ENCODE peak calls at places on chromosomes 6 and 20, in five cellular contexts. U is GM12878, C is activated B cell treated with CpG ODN at 0.5 μM for 24 hours, S is tibial nerve, K is fibroblast of pulmonary artery. X is an unnamed sample.

GRCh38 chr20:4811661-4812181 is 90.0 kb downstream of the PRND start:
- DNase-seq in K (no peak), U (peak), S (peak), C (peak), X (no peak)

GRCh38 chr20:47326718-47327137 is 29.8 kb downstream of the ZMYND8 start:
- DNase-seq in U (no peak), S (no peak), C (no peak), K (peak), X (no peak)

GRCh38 chr6:161884782-161885181 is 610.9 kb upstream of the AGPAT4 start:
- DNase-seq in C (no peak), K (no peak), S (no peak), U (no peak), X (no peak)

GRCh38 chr20:50226093-50226974 is 35.7 kb downstream of the CEBPB start:
- DNase-seq in U (no peak), K (peak), S (peak), C (no peak), X (no peak)

GRCh38 chr6:73375216-73375615 is 5.5 kb upstream of the OOEP start:
- DNase-seq in U (no peak), S (no peak), C (no peak), K (no peak), X (no peak)

GRCh38 chr6:17096076-17096475 is 5.8 kb upstream of the STMND1 start:
- DNase-seq in S (no peak), U (no peak), C (no peak), K (no peak), X (no peak)

GRCh38 chr6:63821442-63821841 is 185.8 kb downstream of the PHF3 start:
- DNase-seq in S (no peak), C (no peak), U (no peak), K (peak), X (no peak)

GRCh38 chr20:37267684-37268313 is 6.2 kb upstream of the GHRH start:
- DNase-seq in U (no peak), S (no peak), C (no peak), K (no peak), X (no peak)

DNA sequence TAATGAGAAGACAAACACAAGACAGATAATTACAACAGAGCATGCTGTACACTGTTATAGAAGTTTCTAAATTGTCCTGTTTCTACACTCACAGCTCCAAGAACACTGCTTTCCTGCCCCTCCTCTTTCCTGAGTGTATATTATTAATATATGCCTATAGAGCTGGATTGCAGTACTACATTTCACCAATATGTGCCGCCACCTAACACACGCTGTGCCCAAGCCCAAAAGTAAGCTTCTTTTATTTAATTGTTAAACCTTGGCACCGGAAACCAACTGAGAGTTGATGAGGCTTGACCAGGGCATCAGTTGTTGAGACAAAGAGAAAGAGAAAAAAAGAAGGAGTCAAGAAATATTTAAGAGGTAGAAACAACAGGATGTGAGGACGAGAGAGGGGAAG is 16.0 kb upstream of the PTPRT start:
- DNase-seq in C (no peak), K (no peak), U (no peak), S (no peak), X (no peak)
- TF ChIP-seq CTCF in C (no peak), K (no peak), U (no peak), S (no peak), X (peak)

DNA sequence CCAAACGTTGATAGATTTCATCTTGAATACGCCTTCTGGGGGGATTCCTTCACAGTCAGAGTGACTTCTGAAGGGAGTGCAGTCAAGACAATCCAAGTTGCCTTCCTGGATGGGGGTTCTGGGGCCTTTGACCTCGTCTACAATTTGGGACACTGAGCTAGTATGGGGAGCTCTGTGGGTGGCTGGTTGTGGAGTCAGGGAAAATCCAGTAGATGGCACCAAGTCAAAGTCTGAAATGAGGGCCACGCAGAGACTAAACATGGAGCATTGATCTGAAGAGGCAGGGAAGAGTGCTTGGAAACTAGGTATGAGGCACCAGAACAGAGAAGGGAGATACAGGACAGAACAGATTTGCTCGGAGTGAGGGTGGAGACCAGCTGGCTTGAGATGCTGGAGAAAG is 43.6 kb upstream of the CCN6 start:
- DNase-seq in K (no peak), S (no peak), C (no peak), U (no peak), X (no peak)
- TF ChIP-seq CTCF in K (no peak), S (peak), C (no peak), U (peak), X (no peak)

GRCh38 chr20:10610266-10610665 is 63.5 kb downstream of the JAG1 start:
- DNase-seq in K (peak), C (no peak), U (no peak), S (no peak), X (no peak)

GRCh38 chr20:10613911-10614310 is 59.9 kb downstream of the JAG1 start:
- DNase-seq in C (no peak), S (no peak), U (no peak), K (no peak), X (no peak)

GRCh38 chr20:10609276-10609675 is 64.5 kb downstream of the JAG1 start:
- DNase-seq in S (peak), C (no peak), K (peak), U (no peak), X (no peak)

GRCh38 chr20:10609726-10610125 is 64.1 kb downstream of the JAG1 start:
- DNase-seq in C (no peak), S (no peak), K (peak), U (no peak), X (no peak)

GRCh38 chr20:10611357-10611756 is 62.4 kb downstream of the JAG1 start:
- DNase-seq in K (peak), S (no peak), C (no peak), U (no peak), X (no peak)
- TF ChIP-seq CTCF in K (peak), S (peak), C (no peak), U (peak), X (peak)

DNA sequence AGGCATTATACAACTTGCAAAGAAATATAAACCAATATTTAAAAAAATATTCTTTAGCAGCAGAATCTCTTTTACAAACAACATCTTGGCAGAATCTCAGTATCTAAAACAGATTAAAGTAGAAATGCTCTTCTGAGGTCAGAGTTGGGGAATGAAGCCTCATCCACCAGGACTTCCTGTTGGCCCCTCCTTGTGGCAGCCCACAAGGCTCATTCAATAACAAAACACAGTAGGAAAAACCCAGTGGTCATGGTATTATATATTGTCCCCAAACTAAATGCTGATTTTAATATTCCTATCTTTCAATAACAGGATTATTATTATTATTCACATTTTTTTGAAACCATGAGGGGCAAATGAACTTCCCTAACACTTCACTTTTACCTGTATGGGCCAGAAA is 368.6 kb downstream of the BTBD9 start:
- DNase-seq in U (no peak), C (no peak), S (no peak), K (no peak), X (no peak)
- TF ChIP-seq CTCF in U (no peak), C (no peak), S (no peak), K (no peak), X (no peak)

DNA sequence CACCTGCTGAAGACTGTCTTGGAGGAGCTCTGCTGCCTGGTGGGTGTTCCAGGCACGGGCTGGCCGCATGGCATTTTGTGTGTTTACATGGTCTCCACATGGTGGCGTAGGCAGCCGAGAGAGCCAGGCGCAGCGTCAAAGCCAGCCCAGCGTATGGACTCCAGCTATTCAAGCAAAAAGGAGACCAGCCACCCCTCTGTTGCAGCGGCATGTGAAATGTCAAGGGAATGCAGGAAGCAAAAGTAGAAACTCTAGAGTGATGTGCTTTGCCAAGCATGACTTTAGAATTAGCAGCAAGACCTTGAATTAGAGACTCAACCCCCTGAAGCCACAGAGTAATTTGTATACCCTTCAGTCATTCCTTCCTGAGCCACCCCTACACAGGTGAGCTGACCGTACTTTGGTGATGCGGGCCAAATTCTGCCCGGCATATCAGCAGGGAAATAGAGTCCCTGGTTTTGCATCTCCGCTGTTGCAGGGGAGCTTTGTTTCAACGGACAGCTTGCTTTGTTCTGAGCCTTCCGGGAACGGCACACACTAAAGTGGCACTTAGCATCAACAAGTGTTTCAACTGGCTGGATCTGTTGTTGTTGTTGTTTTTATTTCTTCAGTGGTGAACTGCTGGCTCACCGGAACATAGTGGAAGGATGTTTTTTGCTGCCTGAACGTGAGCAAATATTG is 48.5 kb downstream of the FNDC1 start:
- DNase-seq in U (peak), C (no peak), K (peak), S (no peak), X (no peak)
- TF ChIP-seq CTCF in U (peak), C (no peak), K (peak), S (peak), X (no peak)